ENCODE peak calls at places on chromosomes 6 and 20, in ten cellular contexts. Y is upper lobe of right lung; V is neuronal stem cell; B is CD4-positive, alpha-beta T cell; J is heart right ventricle; E is right lobe of liver; H is CD8-positive, alpha-beta memory T cell; X is CD4-positive, alpha-beta memory T cell; F is CD8-positive, alpha-beta T cell; T is DND-41. C is an unnamed sample. For H3K27me3, the result is how much of the 10 kb centered on the place peaks cover.

GRCh38 chr6:33696538-33697518 is 14.7 kb downstream of the UQCC2 start:
- DNase-seq in X (peak), V (no peak), H (no peak), E (no peak), T (no peak), F (peak), J (peak), B (peak), Y (no peak), C (no peak)

GRCh38 chr6:90024633-90025032 is 130.4 kb downstream of the GJA10 start:
- DNase-seq in Y (no peak), T (no peak), H (no peak), J (no peak), F (no peak), E (no peak), X (no peak), B (no peak), V (no peak), C (no peak)

GRCh38 chr6:63275953-63276352 is 43.8 kb downstream of the LGSN start:
- DNase-seq in F (no peak), H (no peak), T (no peak), V (no peak), J (no peak), Y (no peak), X (no peak), B (no peak), E (no peak), C (no peak)

GRCh38 chr20:53128024-53128423 is 155.9 kb downstream of the TSHZ2 start:
- DNase-seq in J (no peak), T (no peak), F (no peak), H (no peak), V (no peak), E (no peak), B (no peak), X (no peak), Y (no peak), C (no peak)

GRCh38 chr6:158475344-158476302 is 84.3 kb upstream of the TMEM181 start:
- DNase-seq in F (no peak), B (no peak), J (peak), V (no peak), H (no peak), Y (no peak), E (no peak), X (no peak), T (no peak), C (no peak)

GRCh38 chr20:11917663-11918062 is at the start of gene BTBD3:
- DNase-seq in H (no peak), X (no peak), T (no peak), E (no peak), V (no peak), Y (no peak), J (peak), B (no peak), F (no peak), C (no peak)

GRCh38 chr20:45826381-45827019 is 612 bp downstream of the TNNC2 start:
- DNase-seq in X (no peak), T (no peak), Y (no peak), E (no peak), J (no peak), H (no peak), B (no peak), V (no peak), F (no peak), C (no peak)

GRCh38 chr6:96784650-96785049 is 52.6 kb downstream of the GPR63 start:
- DNase-seq in B (no peak), J (no peak), F (no peak), V (no peak), H (no peak), T (no peak), E (no peak), X (no peak), Y (no peak), C (no peak)

GRCh38 chr6:113359155-113360140 is 497.7 kb upstream of the MARCKS start:
- DNase-seq in H (no peak), J (peak), X (no peak), T (no peak), B (no peak), V (no peak), Y (no peak), E (no peak), F (no peak), C (no peak)

GRCh38 chr6:158376650-158377081 is 64.4 kb downstream of the TULP4 start:
- DNase-seq in H (no peak), B (no peak), X (no peak), V (no peak), Y (no peak), E (no peak), F (no peak), T (no peak), J (no peak), C (no peak)

GRCh38 chr6:48765352-48765961 is 654.5 kb upstream of the PTCHD4 start:
- DNase-seq in E (no peak), F (no peak), T (no peak), H (no peak), Y (no peak), X (no peak), J (no peak), V (peak), B (no peak), C (no peak)

GRCh38 chr6:98724537-98724936 is 109.8 kb upstream of the POU3F2 start:
- DNase-seq in T (no peak), J (no peak), H (no peak), X (no peak), F (no peak), E (no peak), Y (no peak), B (no peak), V (peak), C (no peak)

GRCh38 chr6:11854418-11855165 is 76.0 kb upstream of the ADTRP start:
- DNase-seq in Y (no peak), H (no peak), E (peak), X (no peak), J (no peak), F (no peak), T (no peak), B (no peak), V (no peak), C (peak)

GRCh38 chr6:53119772-53120409 is 28.8 kb downstream of the GCM1 start:
- DNase-seq in X (no peak), F (no peak), B (no peak), V (no peak), T (no peak), Y (no peak), E (no peak), J (no peak), H (no peak), C (no peak)

GRCh38 chr6:2237001-2237400 is 8.4 kb downstream of the GMDS start:
- DNase-seq in T (no peak), E (no peak), V (no peak), Y (no peak), B (no peak), X (no peak), F (no peak), H (no peak), J (no peak), C (no peak)

GRCh38 chr6:25296980-25297379 is 17.8 kb downstream of the CARMIL1 start:
- DNase-seq in E (no peak), V (no peak), F (no peak), T (no peak), Y (no peak), J (no peak), B (no peak), X (no peak), H (no peak), C (no peak)

GRCh38 chr20:18783385-18783959 is 30.1 kb upstream of the SCP2D1 start:
- DNase-seq in H (no peak), V (no peak), B (no peak), J (no peak), E (no peak), Y (no peak), F (no peak), X (no peak), T (no peak), C (no peak)

GRCh38 chr20:37290158-37290810 is 829 bp downstream of the MANBAL start:
- DNase-seq in E (no peak), Y (no peak), V (no peak), X (no peak), F (no peak), J (no peak), B (no peak), H (no peak), T (no peak), C (no peak)

GRCh38 chr20:8424010-8424409 is 291.9 kb downstream of the PLCB1 start:
- DNase-seq in X (no peak), F (no peak), Y (no peak), E (no peak), B (no peak), T (no peak), H (no peak), J (no peak), V (no peak), C (no peak)

GRCh38 chr6:109342564-109342963 is 39.7 kb downstream of the CD164 start:
- DNase-seq in H (no peak), J (no peak), E (no peak), X (no peak), F (no peak), V (no peak), B (no peak), Y (no peak), T (no peak), C (no peak)

GRCh38 chr6:20313960-20314530 is 87.6 kb upstream of the E2F3 start:
- DNase-seq in J (no peak), Y (no peak), E (no peak), V (no peak), B (no peak), F (no peak), T (no peak), H (no peak), X (no peak), C (no peak)

GRCh38 chr6:14172575-14172974 is 55.0 kb downstream of the CD83 start:
- DNase-seq in H (no peak), T (no peak), Y (no peak), B (no peak), V (no peak), F (no peak), X (no peak), J (no peak), E (no peak), C (no peak)

GRCh38 chr6:169411296-169411695 is 157.7 kb upstream of the THBS2 start:
- DNase-seq in F (no peak), Y (no peak), V (no peak), H (no peak), J (no peak), E (no peak), B (no peak), T (no peak), X (no peak), C (no peak)

GRCh38 chr6:39882567-39882953 is 51.7 kb downstream of the MOCS1 start:
- DNase-seq in B (no peak), T (no peak), Y (no peak), H (no peak), E (no peak), J (peak), V (no peak), X (no peak), F (no peak), C (no peak)

GRCh38 chr6:161085246-161085645 is 93.7 kb downstream of the MAP3K4 start:
- DNase-seq in B (no peak), F (no peak), T (no peak), Y (no peak), H (no peak), J (no peak), E (no peak), X (peak), V (no peak), C (no peak)

GRCh38 chr6:131062245-131063027 is 609 bp downstream of the EPB41L2 start:
- DNase-seq in Y (peak), J (peak), T (peak), F (peak), H (peak), V (peak), X (peak), E (peak), B (peak), C (peak)

GRCh38 chr6:118295336-118295735 is 252.8 kb upstream of the PLN start:
- DNase-seq in X (no peak), T (no peak), V (no peak), H (no peak), E (peak), F (no peak), J (peak), Y (no peak), B (no peak), C (no peak)

GRCh38 chr20:45037050-45037449 is 63.9 kb downstream of the KCNS1 start:
- DNase-seq in H (no peak), X (no peak), F (no peak), B (no peak), T (no peak), E (no peak), Y (no peak), V (no peak), J (peak), C (no peak)

GRCh38 chr20:31606928-31607639 is 2.0 kb downstream of the ID1 start:
- DNase-seq in Y (peak), T (no peak), H (no peak), X (no peak), B (no peak), V (no peak), E (peak), F (no peak), J (peak), C (no peak)

GRCh38 chr20:25077610-25078169 is 4.3 kb downstream of the VSX1 start:
- DNase-seq in V (no peak), T (no peak), F (no peak), B (no peak), X (no peak), E (peak), H (no peak), Y (peak), J (no peak), C (no peak)
- H3K27me3 ChIP-seq in V (half or more), T (under half), F (under half), B (half or more), X (under half), E (under half), H (under half), Y (half or more), J (half or more), C (half or more)

DNA sequence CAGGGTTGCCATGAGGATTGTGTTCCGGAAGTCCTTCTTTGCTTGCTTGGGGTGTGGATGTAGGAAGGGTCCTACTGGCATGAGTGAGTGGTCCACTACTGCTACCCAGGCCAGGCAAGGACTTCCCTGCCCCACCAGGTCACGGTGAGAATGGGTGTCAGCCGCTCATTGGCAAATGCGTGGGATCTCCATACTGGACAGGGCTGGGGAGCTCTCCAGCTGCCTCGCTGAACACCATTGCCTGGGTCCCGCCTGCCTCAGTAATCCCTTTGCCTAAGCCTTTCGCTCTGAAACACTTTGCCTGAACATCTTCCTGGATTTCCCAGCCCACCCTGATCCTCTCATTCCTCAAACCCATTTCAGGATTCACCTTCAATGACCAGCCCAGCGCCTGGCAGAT is 59.5 kb downstream of the CTCFL start:
- DNase-seq in T (no peak), J (no peak), B (no peak), X (no peak), Y (no peak), F (no peak), H (no peak), V (no peak), E (no peak), C (no peak)
- H3K27me3 ChIP-seq in T (under half), J (under half), B (under half), X (under half), Y (under half), F (under half), H (under half), V (under half), E (under half), C (under half)

GRCh38 chr20:47515843-47516242 is 14.2 kb downstream of the NCOA3 start:
- DNase-seq in H (no peak), J (no peak), E (no peak), T (no peak), F (no peak), X (no peak), Y (no peak), B (no peak), V (no peak), C (no peak)
- H3K27me3 ChIP-seq in H (under half), J (under half), E (under half), T (under half), F (under half), X (under half), Y (under half), B (under half), V (under half), C (under half)

GRCh38 chr6:1226208-1227099 is 85.4 kb upstream of the FOXQ1 start:
- DNase-seq in X (no peak), Y (no peak), V (no peak), T (no peak), E (no peak), J (no peak), B (no peak), H (no peak), F (no peak), C (no peak)

GRCh38 chr6:1227935-1228753 is 83.8 kb upstream of the FOXQ1 start:
- DNase-seq in T (no peak), X (no peak), V (no peak), E (peak), B (no peak), H (no peak), Y (no peak), J (no peak), F (no peak), C (no peak)

GRCh38 chr6:1228754-1229191 is 83.1 kb upstream of the FOXQ1 start:
- DNase-seq in Y (no peak), J (no peak), X (no peak), B (no peak), F (no peak), V (no peak), E (no peak), T (no peak), H (no peak), C (no peak)

GRCh38 chr6:1229301-1229700 is 82.6 kb upstream of the FOXQ1 start:
- DNase-seq in X (no peak), T (no peak), B (no peak), V (no peak), F (no peak), E (no peak), H (no peak), Y (no peak), J (no peak), C (no peak)

GRCh38 chr6:1227600-1227934 is 84.3 kb upstream of the FOXQ1 start:
- DNase-seq in E (no peak), F (no peak), B (no peak), J (no peak), X (no peak), V (no peak), Y (no peak), T (no peak), H (no peak), C (no peak)
- H3K27me3 ChIP-seq in E (under half), F (under half), B (under half), J (under half), X (under half), V (under half), Y (under half), T (under half), H (under half), C (under half)

GRCh38 chr6:127164009-127164408 is 45.5 kb downstream of the RSPO3 start:
- DNase-seq in Y (no peak), F (no peak), B (no peak), T (no peak), J (no peak), X (no peak), H (no peak), E (no peak), V (no peak), C (no peak)
- H3K27me3 ChIP-seq in Y (under half), F (under half), B (under half), T (under half), J (under half), X (under half), H (under half), E (under half), V (under half), C (under half)

GRCh38 chr6:108120311-108120710 is 45.5 kb upstream of the NR2E1 start:
- DNase-seq in J (no peak), Y (no peak), V (peak), E (no peak), X (no peak), T (no peak), B (no peak), H (no peak), F (no peak), C (no peak)

GRCh38 chr6:108117427-108118358 is 43.2 kb upstream of the OSTM1 start:
- DNase-seq in Y (peak), H (no peak), V (peak), F (peak), X (peak), E (peak), B (no peak), J (no peak), T (peak), C (peak)

GRCh38 chr6:108118359-108118724 is 43.8 kb upstream of the OSTM1 start:
- DNase-seq in J (no peak), B (no peak), V (no peak), H (no peak), T (no peak), E (no peak), F (peak), Y (no peak), X (no peak), C (no peak)

GRCh38 chr6:108118791-108119211 is 44.3 kb upstream of the OSTM1 start:
- DNase-seq in T (no peak), X (no peak), J (no peak), H (no peak), Y (no peak), E (no peak), V (peak), B (no peak), F (peak), C (no peak)

GRCh38 chr6:108119212-108120141 is 44.9 kb upstream of the OSTM1 start:
- DNase-seq in F (no peak), E (no peak), H (no peak), T (no peak), V (peak), J (no peak), Y (no peak), B (no peak), X (no peak), C (no peak)
- H3K27me3 ChIP-seq in F (under half), E (under half), H (half or more), T (under half), V (half or more), J (half or more), Y (half or more), B (half or more), X (half or more), C (under half)

GRCh38 chr6:125346143-125346925 is 44.6 kb upstream of the HDDC2 start:
- DNase-seq in E (no peak), F (no peak), J (peak), H (no peak), X (peak), V (no peak), T (no peak), B (no peak), Y (no peak), C (no peak)
- H3K27me3 ChIP-seq in E (under half), F (under half), J (under half), H (under half), X (under half), V (under half), T (under half), B (under half), Y (under half), C (under half)

C was measured in CD4-positive, CD25-positive, alpha-beta regulatory T cell.